ENCODE peak calls at places on chromosomes 16 and 17, in five cellular contexts. S is H1, K is H9, Y is mesenchymal stem cell, L is trophoblast cell. X is an unnamed sample.

GRCh38 chr17:43734376-43734775 is 24.2 kb downstream of the SOST start:
- DNase-seq in S (no peak), L (no peak), Y (no peak), K (no peak), X (no peak)

GRCh38 chr16:12565423-12565822 is 238.3 kb downstream of the CPPED1 start:
- DNase-seq in K (no peak), L (no peak), Y (no peak), S (no peak), X (no peak)

GRCh38 chr17:72754513-72754912 is 338.0 kb downstream of the SLC39A11 start:
- DNase-seq in S (no peak), Y (no peak), K (no peak), L (no peak), X (no peak)

GRCh38 chr17:59341922-59342321 is 10.5 kb downstream of the YPEL2 start:
- DNase-seq in Y (no peak), K (no peak), S (no peak), L (no peak), X (no peak)

GRCh38 chr17:7280519-7281073 is 922 bp upstream of the SLC2A4 start:
- DNase-seq in L (peak; percentile 98), K (peak; percentile 98), Y (peak; percentile 86), S (peak; percentile 97), X (peak; percentile 91)

GRCh38 chr17:6701719-6702118 is 11.4 kb downstream of the SLC13A5 start:
- DNase-seq in L (no peak), Y (no peak), K (peak; percentile 87), S (peak; percentile 92), X (peak; percentile 32)

GRCh38 chr16:11964761-11965539 is at the start of gene TNFRSF17:
- DNase-seq in L (no peak), K (no peak), S (no peak), Y (no peak), X (no peak)

GRCh38 chr16:77574867-77575619 is 140.2 kb upstream of the ADAMTS18 start:
- DNase-seq in S (no peak), K (no peak), Y (peak; percentile 55), L (no peak), X (no peak)

DNA sequence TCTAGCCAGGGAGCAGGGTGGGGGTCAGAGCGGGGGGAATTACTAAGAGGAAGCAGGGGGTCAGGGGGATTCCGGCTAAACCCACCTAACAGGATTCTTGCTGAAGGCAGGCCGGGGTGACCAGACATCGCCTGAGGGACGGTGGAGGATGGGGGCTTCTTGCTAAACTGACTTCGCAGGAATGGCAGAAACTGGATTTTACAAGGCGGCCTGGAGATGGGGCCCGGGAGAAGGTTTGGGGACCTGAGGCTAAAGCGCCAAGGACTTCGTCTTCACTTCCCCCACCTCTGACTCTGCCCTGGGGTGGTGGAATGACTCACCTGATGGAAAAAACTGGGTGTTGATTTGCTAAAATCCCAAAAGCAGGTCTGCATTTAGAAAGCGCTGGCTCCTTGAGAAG is 23.5 kb downstream of the LGALS3BP start:
- DNase-seq in Y (no peak), S (no peak), L (peak; percentile 70), K (peak; percentile 27), X (no peak)
- H2BK12ac ChIP-seq in Y (no peak overlapping the region), S (no peak overlapping the region), L (peak overlapping the region; percentile 56), K (no peak overlapping the region), X (no peak overlapping the region)

GRCh38 chr17:46869296-46869695 is 17.9 kb downstream of the WNT9B start:
- DNase-seq in L (no peak), Y (no peak), K (no peak), S (no peak), X (no peak)
- H2BK12ac ChIP-seq in L (no peak overlapping the region), Y (no peak overlapping the region), K (no peak overlapping the region), S (no peak overlapping the region), X (no peak overlapping the region)

GRCh38 chr16:48881272-48881671 is 271.3 kb upstream of the N4BP1 start:
- DNase-seq in Y (no peak), L (no peak), S (no peak), K (no peak), X (no peak)

GRCh38 chr16:48879173-48879926 is 269.4 kb upstream of the N4BP1 start:
- DNase-seq in L (no peak), Y (no peak), S (no peak), K (no peak), X (no peak)

DNA sequence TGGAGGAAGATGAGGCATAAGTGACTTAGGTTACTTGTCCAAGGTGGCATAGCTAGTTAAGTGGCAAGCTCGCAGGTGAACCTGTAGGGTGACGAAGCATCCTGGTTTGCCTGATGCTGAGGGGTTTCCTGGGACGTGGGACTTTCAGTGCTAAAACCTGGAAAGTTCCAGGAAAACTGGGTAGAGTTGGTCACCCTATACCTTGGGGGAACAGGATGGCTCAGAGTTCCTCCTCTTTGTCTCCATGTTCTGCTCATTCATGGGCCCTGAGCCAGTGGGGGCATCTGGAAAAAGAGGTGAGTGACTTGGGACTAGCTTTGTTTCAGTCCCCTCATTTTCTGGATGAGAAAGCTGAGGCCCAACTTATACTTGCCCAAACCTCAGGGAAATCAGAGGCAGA is 268.0 kb upstream of the N4BP1 start:
- DNase-seq in L (no peak), K (no peak), S (no peak), Y (no peak), X (no peak)
- H2BK12ac ChIP-seq in L (no peak overlapping the region), K (no peak overlapping the region), S (no peak overlapping the region), Y (no peak overlapping the region), X (no peak overlapping the region)

DNA sequence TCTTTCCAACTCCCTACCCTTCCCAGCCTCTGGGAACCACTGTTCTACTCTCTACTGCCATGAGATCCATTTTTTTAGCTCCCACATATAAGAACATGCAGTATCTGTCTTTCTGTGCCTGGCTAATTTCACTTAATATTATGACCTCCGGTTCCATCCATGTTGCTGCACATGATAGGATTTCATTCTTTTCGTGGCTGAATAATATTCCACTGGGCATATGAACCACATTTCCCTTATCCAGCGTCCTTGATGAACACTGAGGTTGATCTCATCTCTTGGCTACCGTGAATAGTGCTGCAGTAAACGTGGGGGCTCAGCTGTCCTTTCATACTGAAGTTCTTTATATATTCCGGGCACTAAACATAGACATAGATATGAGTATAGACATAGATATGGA is 109.3 kb upstream of the TNRC6C start:
- DNase-seq in S (no peak), K (no peak), L (no peak), Y (no peak), X (no peak)
- H2BK12ac ChIP-seq in S (no peak overlapping the region), K (no peak overlapping the region), L (no peak overlapping the region), Y (no peak overlapping the region), X (no peak overlapping the region)

GRCh38 chr16:1350691-1351090 is 987 bp downstream of the TSR3 start:
- DNase-seq in K (no peak), Y (no peak), S (no peak), L (no peak), X (no peak)

GRCh38 chr16:1351215-1351581 is 480 bp downstream of the TSR3 start:
- DNase-seq in S (peak; percentile 61), Y (no peak), K (no peak), L (no peak), X (no peak)

GRCh38 chr16:1349351-1349750 is 2.3 kb downstream of the TSR3 start:
- DNase-seq in K (no peak), Y (no peak), L (no peak), S (no peak), X (no peak)

GRCh38 chr16:1348926-1349325 is 2.8 kb downstream of the TSR3 start:
- DNase-seq in Y (no peak), L (no peak), K (no peak), S (no peak), X (no peak)

DNA sequence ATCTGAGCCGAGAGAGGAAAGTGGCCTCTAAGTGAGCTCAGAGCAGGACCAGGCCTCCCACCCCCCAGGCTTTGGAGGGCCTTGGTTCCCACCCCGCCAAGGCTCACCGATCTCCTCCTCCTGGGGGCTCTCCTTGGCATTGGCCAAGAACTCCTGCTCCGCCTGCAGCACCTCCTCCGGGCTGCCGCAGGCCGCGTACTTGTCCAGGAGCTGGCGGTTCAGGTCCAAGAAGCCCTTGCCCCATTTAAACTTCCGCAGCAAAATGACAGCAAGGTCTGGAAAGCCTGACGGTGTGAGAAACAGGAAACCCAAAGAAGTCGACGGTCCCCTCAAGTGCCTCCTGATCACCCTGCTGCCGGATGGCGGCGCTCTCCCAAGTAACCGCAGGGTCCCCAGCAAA is 1.7 kb downstream of the TSR3 start:
- DNase-seq in L (no peak), Y (no peak), K (no peak), S (no peak), X (no peak)
- H2BK12ac ChIP-seq in L (no peak overlapping the region), Y (no peak overlapping the region), K (no peak overlapping the region), S (no peak overlapping the region), X (no peak overlapping the region)

DNA sequence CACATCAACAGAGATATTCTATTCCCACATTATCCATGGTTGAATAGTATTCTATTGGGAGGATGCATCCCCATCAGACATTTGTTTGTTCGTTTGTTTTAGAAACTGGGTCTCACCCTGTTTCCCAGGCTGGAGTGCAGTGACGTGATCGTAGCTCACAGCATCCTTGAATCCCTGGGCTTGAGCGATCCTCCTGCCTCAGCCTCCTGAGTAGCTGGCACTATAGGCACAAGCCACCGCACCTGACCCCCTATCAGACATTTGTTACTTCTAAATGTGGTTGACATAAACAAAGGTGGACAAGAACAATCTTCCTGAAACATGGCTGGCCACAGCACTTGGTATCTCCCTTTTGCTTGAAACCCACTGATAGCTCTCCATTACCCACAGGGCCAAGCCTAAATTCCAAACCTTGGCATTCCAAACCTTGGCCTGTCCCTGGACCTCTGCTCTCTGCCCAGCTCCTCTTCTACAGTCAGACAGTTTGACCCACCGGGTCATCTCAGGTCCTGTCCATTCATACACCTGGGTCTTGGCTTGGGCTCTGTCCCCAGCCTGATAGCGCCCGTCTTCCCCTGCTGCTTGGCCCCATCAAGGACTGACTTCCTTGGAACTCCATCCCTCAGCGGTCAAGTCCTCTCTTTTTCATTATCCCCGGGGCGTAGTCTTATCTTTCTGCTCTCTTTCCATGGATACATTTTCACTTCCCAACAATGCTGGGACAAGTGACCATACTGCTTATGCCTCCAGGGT is 1.5 kb upstream of the PRR29 start:
- DNase-seq in Y (no peak), L (no peak), K (peak; percentile 27), S (no peak), X (no peak)
- H2BK12ac ChIP-seq in Y (no peak overlapping the region), L (no peak overlapping the region), K (no peak overlapping the region), S (no peak overlapping the region), X (no peak overlapping the region)

GRCh38 chr16:87414251-87414680 is 22.1 kb downstream of the MAP1LC3B start:
- DNase-seq in L (no peak), S (no peak), Y (no peak), K (no peak), X (no peak)

GRCh38 chr16:87412371-87412995 is 20.3 kb downstream of the MAP1LC3B start:
- DNase-seq in S (no peak), L (no peak), K (no peak), Y (no peak), X (no peak)

GRCh38 chr16:87411375-87412271 is 19.5 kb downstream of the MAP1LC3B start:
- DNase-seq in Y (no peak), L (no peak), S (no peak), K (no peak), X (no peak)

GRCh38 chr16:87410958-87411357 is 18.8 kb downstream of the MAP1LC3B start:
- DNase-seq in S (no peak), L (no peak), K (no peak), Y (no peak), X (no peak)

DNA sequence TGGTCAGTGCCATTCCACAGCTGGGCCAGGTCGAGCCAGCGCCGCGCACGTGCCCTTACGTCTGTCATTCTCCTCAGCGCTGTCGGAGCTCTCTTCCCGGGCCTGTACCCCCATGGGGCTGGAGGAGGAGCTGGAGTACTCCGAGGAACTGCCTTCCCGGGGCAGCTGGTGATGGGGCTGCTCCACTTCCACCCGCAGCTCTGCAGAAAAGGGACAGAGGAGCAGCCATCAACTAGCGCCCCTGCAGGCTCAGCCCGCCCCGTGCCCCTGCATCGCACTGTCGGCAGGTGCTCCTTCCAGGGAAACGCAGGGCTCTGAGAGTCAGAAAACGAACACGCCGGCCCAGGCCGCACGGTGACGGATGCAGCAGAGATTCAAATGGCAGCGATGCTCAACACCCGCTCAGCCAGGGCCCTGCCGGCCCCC is 20.9 kb downstream of the MAP1LC3B start:
- DNase-seq in Y (no peak), S (no peak), L (no peak), K (no peak), X (no peak)
- H2BK12ac ChIP-seq in Y (no peak overlapping the region), S (no peak overlapping the region), L (no peak overlapping the region), K (no peak overlapping the region), X (no peak overlapping the region)

X was measured in neuronal stem cell.